ENCODE peak calls at places on chromosomes 1 and 21, in eight cellular contexts. T is NCI-H2171 treated with DMSO at 0.1 percent for 48 hours; Y is activated naive CD4-positive, alpha-beta T cell; I is epithelial cell of esophagus; B is brain microvascular endothelial cell; G is glutamatergic neuron; J is NCI-H1417; E is stimulated activated CD4-positive, alpha-beta T cell treated with anti-CD3 and anti-CD28 coated beads, Interleukin-2, amount 100 ng/mL, for 48 hours. A is an unnamed sample.
A peak's percentile ranks its signal among the peaks of the same experiment; 100 is the strongest.

GRCh38 chr1:15848143-15848928 is 829 bp downstream of the SPEN start:
- DNase-seq in B (peak; percentile 20), T (peak; percentile 48), I (peak; percentile 25), E (peak; percentile 30), G (peak; percentile 44), J (peak; percentile 43), Y (peak; percentile 13), A (no peak)

GRCh38 chr1:55839626-55840025 is 624.5 kb upstream of the USP24 start:
- DNase-seq in E (no peak), T (no peak), B (no peak), I (no peak), J (no peak), Y (no peak), G (no peak), A (no peak)

GRCh38 chr21:39850333-39850732 is 16.9 kb upstream of the PCP4 start:
- DNase-seq in B (no peak), G (no peak), I (no peak), E (no peak), T (no peak), J (no peak), Y (no peak), A (no peak)

GRCh38 chr1:245166471-245166885 is 11.7 kb downstream of the KIF26B start:
- DNase-seq in B (no peak), I (no peak), T (no peak), G (peak; percentile 46), E (no peak), Y (no peak), J (no peak), A (no peak)

GRCh38 chr1:167533851-167534300 is 15.5 kb upstream of the CD247 start:
- DNase-seq in T (peak; percentile 61), I (peak; percentile 70), B (peak; percentile 52), G (peak; percentile 78), J (peak; percentile 94), Y (peak; percentile 44), E (peak; percentile 71), A (peak; percentile 34)

GRCh38 chr1:179334440-179334839 is 31.3 kb upstream of the AXDND1 start:
- DNase-seq in T (no peak), G (no peak), J (no peak), B (no peak), I (no peak), Y (no peak), E (no peak), A (no peak)

GRCh38 chr1:8814870-8815269 is 2.6 kb downstream of the RERE start:
- DNase-seq in J (peak; percentile 22), I (peak; percentile 45), G (peak; percentile 37), T (no peak), B (no peak), Y (no peak), E (no peak), A (no peak)

GRCh38 chr1:205930698-205931330 is 12.4 kb downstream of the SLC26A9 start:
- DNase-seq in G (no peak), J (no peak), I (no peak), T (no peak), B (no peak), Y (no peak), E (no peak), A (no peak)

GRCh38 chr1:202105571-202106339 is 17.0 kb upstream of the GPR37L1 start:
- DNase-seq in Y (no peak), B (peak; percentile 64), G (peak; percentile 46), J (peak; percentile 70), T (peak; percentile 63), E (no peak), I (peak; percentile 72), A (peak; percentile 28)

GRCh38 chr1:18535391-18536210 is 54.9 kb downstream of the KLHDC7A start:
- DNase-seq in B (no peak), T (peak; percentile 82), I (no peak), Y (no peak), E (no peak), J (peak; percentile 77), G (no peak), A (no peak)

GRCh38 chr1:95655321-95656020 is 421.5 kb downstream of the RWDD3 start:
- DNase-seq in T (peak; percentile 20), I (no peak), J (peak; percentile 9), G (no peak), E (no peak), B (no peak), Y (no peak), A (no peak)

GRCh38 chr1:26697978-26698849 is 2.4 kb downstream of the ARID1A start:
- DNase-seq in B (peak; percentile 96), I (peak; percentile 97), Y (no peak), G (peak; percentile 49), J (peak; percentile 76), T (peak; percentile 90), E (no peak), A (peak; percentile 93)

GRCh38 chr1:111378806-111379205 is 48.7 kb downstream of the OVGP1 start:
- DNase-seq in Y (no peak), T (peak; percentile 81), J (no peak), G (no peak), I (no peak), E (no peak), B (no peak), A (no peak)

GRCh38 chr1:90007979-90008404 is 13.1 kb downstream of the ZNF326 start:
- DNase-seq in I (no peak), B (no peak), J (no peak), G (no peak), T (no peak), Y (no peak), E (no peak), A (peak; percentile 47)

GRCh38 chr1:204990059-204990664 is 52.9 kb upstream of the CNTN2 start:
- DNase-seq in T (no peak), J (no peak), I (no peak), B (peak; percentile 9), E (no peak), Y (no peak), G (no peak), A (no peak)

GRCh38 chr1:163528710-163529348 is 207.1 kb downstream of the NUF2 start:
- DNase-seq in J (peak; percentile 47), T (no peak), G (peak; percentile 33), Y (no peak), B (peak; percentile 21), E (no peak), I (peak; percentile 47), A (no peak)

GRCh38 chr1:160124709-160125478 is 9.3 kb downstream of the ATP1A2 start:
- DNase-seq in I (peak; percentile 90), G (no peak), T (no peak), E (no peak), B (peak; percentile 22), Y (no peak), J (no peak), A (peak; percentile 89)

GRCh38 chr21:23488245-23488644 is 2119.0 kb downstream of the MRPL39 start:
- DNase-seq in I (no peak), B (no peak), T (no peak), E (no peak), J (no peak), G (no peak), Y (no peak), A (no peak)

GRCh38 chr1:200602632-200603031 is 17.9 kb downstream of the KIF14 start:
- DNase-seq in B (no peak), Y (no peak), T (no peak), I (no peak), E (no peak), G (no peak), J (no peak), A (no peak)

GRCh38 chr21:36733857-36734256 is 34.9 kb downstream of the SIM2 start:
- DNase-seq in B (no peak), T (no peak), G (no peak), I (no peak), E (no peak), J (no peak), Y (no peak), A (no peak)

GRCh38 chr1:201023517-201023902 is at the start of gene KIF21B:
- DNase-seq in I (peak; percentile 74), J (peak; percentile 84), E (peak; percentile 89), T (peak; percentile 81), G (peak; percentile 92), B (peak; percentile 45), Y (peak; percentile 79), A (peak; percentile 32)

GRCh38 chr1:25616932-25617625 is 488 bp downstream of the MAN1C1 start:
- DNase-seq in I (no peak), J (no peak), G (peak; percentile 30), Y (no peak), T (no peak), B (no peak), E (no peak), A (no peak)

GRCh38 chr1:104189207-104189606 is 439.5 kb downstream of the AMY1C start:
- DNase-seq in B (no peak), E (no peak), G (no peak), Y (no peak), T (no peak), I (no peak), J (no peak), A (no peak)

GRCh38 chr1:77415585-77415984 is 133.8 kb downstream of the AK5 start:
- DNase-seq in E (no peak), J (no peak), B (no peak), I (no peak), Y (no peak), T (no peak), G (no peak), A (no peak)

GRCh38 chr1:81670286-81670685 is 130.4 kb upstream of the ADGRL2 start:
- DNase-seq in E (no peak), B (peak; percentile 98), T (no peak), I (peak; percentile 92), Y (no peak), J (no peak), G (no peak), A (peak; percentile 71)

GRCh38 chr1:61284226-61284854 is 202.0 kb downstream of the NFIA start:
- DNase-seq in T (no peak), J (no peak), E (no peak), Y (no peak), B (no peak), I (no peak), G (no peak), A (no peak)

GRCh38 chr1:151059342-151060240 is at the start of gene CDC42SE1:
- DNase-seq in J (peak; percentile 96), G (peak; percentile 91), E (peak; percentile 76), Y (peak; percentile 68), T (peak; percentile 84), I (peak; percentile 86), B (peak; percentile 66), A (peak; percentile 85)

GRCh38 chr1:168782731-168783130 is 53.7 kb upstream of the DPT start:
- DNase-seq in B (no peak), G (no peak), Y (no peak), J (no peak), I (no peak), E (no peak), T (no peak), A (no peak)